ENCODE peak calls at places on chromosomes 7 and 10, in ten cellular contexts. U is fibroblast of the aortic adventitia, W is left ventricle myocardium inferior, M is astrocyte of the cerebellum, R is HCT116, F is AG04449, V is heart right ventricle, X is adrenal gland, Z is OCI-LY7, O is A549. B is an unnamed sample.

GRCh38 chr10:31694929-31695837 is 233.4 kb downstream of the ARHGAP12 start:
- DNase-seq in Z (no peak), X (no peak), U (no peak), R (no peak), M (no peak), F (no peak), V (no peak), O (no peak), W (no peak), B (no peak)

GRCh38 chr7:117673839-117674238 is 194.0 kb downstream of the CFTR start:
- DNase-seq in O (peak), V (no peak), F (no peak), R (peak), W (no peak), X (no peak), Z (peak), U (peak), M (peak), B (no peak)

GRCh38 chr10:74418285-74418872 is 267.4 kb downstream of the ADK start:
- DNase-seq in O (no peak), Z (no peak), R (no peak), F (no peak), U (no peak), V (no peak), W (no peak), M (no peak), X (peak), B (no peak)

GRCh38 chr10:95278061-95278988 is 12.5 kb downstream of the PDLIM1 start:
- DNase-seq in U (peak), Z (no peak), R (no peak), V (no peak), O (peak), W (no peak), X (no peak), M (peak), F (no peak), B (no peak)

GRCh38 chr10:101588879-101589278 is 758 bp downstream of the DPCD start:
- DNase-seq in W (no peak), M (no peak), X (peak), O (no peak), F (no peak), V (no peak), R (peak), U (peak), Z (no peak), B (no peak)

GRCh38 chr10:113706623-113707022 is 26.9 kb downstream of the CASP7 start:
- DNase-seq in V (no peak), X (no peak), F (no peak), Z (no peak), M (no peak), W (no peak), O (no peak), U (no peak), R (no peak), B (no peak)

GRCh38 chr7:47775238-47775637 is 173.0 kb downstream of the PKD1L1 start:
- DNase-seq in M (no peak), F (no peak), Z (no peak), W (no peak), V (no peak), X (no peak), R (no peak), U (no peak), O (no peak), B (no peak)

GRCh38 chr7:85068796-85069195 is 118.1 kb downstream of the SEMA3D start:
- DNase-seq in V (no peak), M (peak), F (peak), U (peak), Z (no peak), X (no peak), W (no peak), O (peak), R (no peak), B (no peak)

GRCh38 chr7:1123721-1124120 is 35.8 kb downstream of the GPER1 start:
- DNase-seq in M (peak), F (no peak), X (peak), R (no peak), U (peak), W (peak), O (peak), Z (no peak), V (peak), B (peak)

GRCh38 chr10:95976295-95977229 is 66.8 kb upstream of the CCNJ start:
- DNase-seq in Z (no peak), U (no peak), V (no peak), R (no peak), W (no peak), M (no peak), F (no peak), O (peak), X (no peak), B (no peak)

GRCh38 chr10:115020449-115020848 is 72.7 kb upstream of the ATRNL1 start:
- DNase-seq in W (no peak), F (no peak), V (no peak), R (no peak), Z (no peak), U (no peak), O (no peak), X (no peak), M (no peak), B (no peak)

GRCh38 chr7:130912086-130912909 is 178.3 kb upstream of the KLF14 start:
- DNase-seq in V (no peak), U (peak), F (no peak), R (no peak), Z (peak), W (no peak), X (no peak), O (peak), M (peak), B (no peak)

GRCh38 chr10:102776779-102777417 is 33.1 kb downstream of the WBP1L start:
- DNase-seq in U (peak), X (peak), R (no peak), O (peak), M (peak), V (peak), Z (no peak), F (peak), W (peak), B (peak)

GRCh38 chr10:95280637-95281036 is 10.2 kb downstream of the PDLIM1 start:
- DNase-seq in X (no peak), M (no peak), Z (no peak), V (no peak), O (no peak), W (no peak), U (no peak), F (no peak), R (no peak), B (no peak)

GRCh38 chr10:58695022-58695421 is 182.3 kb downstream of the BICC1 start:
- DNase-seq in R (no peak), Z (no peak), F (no peak), O (no peak), V (no peak), X (no peak), U (peak), M (no peak), W (no peak), B (no peak)

GRCh38 chr10:91601212-91601611 is 31.7 kb downstream of the PPP1R3C start:
- DNase-seq in U (no peak), Z (no peak), X (no peak), W (no peak), M (no peak), R (no peak), F (no peak), V (no peak), O (no peak), B (no peak)

GRCh38 chr10:84156768-84157167 is 16.8 kb upstream of the GPR15LG start:
- DNase-seq in F (no peak), R (no peak), V (no peak), Z (no peak), X (no peak), M (no peak), W (no peak), U (peak), O (no peak), B (no peak)

GRCh38 chr10:119541459-119542356 is 811 bp downstream of the RGS10 start:
- DNase-seq in X (no peak), R (no peak), Z (peak), V (peak), F (no peak), M (no peak), W (peak), U (peak), O (no peak), B (no peak)

GRCh38 chr10:37269554-37270256 is 144.3 kb downstream of the ANKRD30A start:
- DNase-seq in F (no peak), U (no peak), X (no peak), O (peak), V (no peak), W (no peak), Z (no peak), M (no peak), R (no peak), B (no peak)

GRCh38 chr10:129950651-129951050 is 13.4 kb downstream of the EBF3 start:
- DNase-seq in W (no peak), U (peak), R (no peak), Z (no peak), V (no peak), F (no peak), X (no peak), O (no peak), M (no peak), B (no peak)

GRCh38 chr7:96508371-96508770 is 186.5 kb upstream of the SLC25A13 start:
- DNase-seq in M (no peak), X (peak), R (no peak), V (no peak), U (peak), Z (no peak), W (no peak), F (no peak), O (no peak), B (no peak)

GRCh38 chr10:63537511-63537910 is 16.3 kb downstream of the REEP3 start:
- DNase-seq in X (no peak), F (no peak), M (no peak), O (no peak), V (no peak), U (no peak), W (no peak), R (no peak), Z (no peak), B (no peak)

GRCh38 chr10:4532467-4532866 is 293.5 kb upstream of the AKR1E2 start:
- DNase-seq in X (no peak), V (no peak), U (peak), Z (no peak), W (no peak), M (no peak), O (no peak), F (no peak), R (no peak), B (no peak)

GRCh38 chr7:74387606-74388005 is 66.1 kb upstream of the GTF2IRD1 start:
- DNase-seq in V (no peak), F (no peak), W (no peak), Z (no peak), R (no peak), X (no peak), M (no peak), O (no peak), U (no peak), B (no peak)

GRCh38 chr10:125692932-125693847 is 10.2 kb upstream of the TEX36 start:
- DNase-seq in U (peak), O (no peak), R (no peak), X (no peak), M (no peak), Z (no peak), F (no peak), W (no peak), V (no peak), B (no peak)

GRCh38 chr10:23927926-23928325 is 281.0 kb upstream of the KIAA1217 start:
- DNase-seq in M (no peak), Z (no peak), R (no peak), X (no peak), V (peak), W (no peak), U (no peak), F (no peak), O (no peak), B (no peak)

GRCh38 chr7:71518880-71519279 is 386.9 kb downstream of the GALNT17 start:
- DNase-seq in X (no peak), U (no peak), F (no peak), O (no peak), Z (no peak), R (no peak), M (no peak), V (no peak), W (no peak), B (no peak)

GRCh38 chr10:63798599-63799498 is 277.6 kb downstream of the REEP3 start:
- DNase-seq in Z (no peak), V (peak), X (peak), W (peak), U (peak), O (peak), M (peak), R (no peak), F (peak), B (no peak)

GRCh38 chr7:19024261-19024660 is 93.2 kb downstream of the TWIST1 start:
- DNase-seq in O (no peak), X (no peak), W (no peak), M (peak), U (peak), Z (no peak), F (peak), V (no peak), R (no peak), B (no peak)

GRCh38 chr10:4082851-4083250 is 297.8 kb upstream of the KLF6 start:
- DNase-seq in V (no peak), F (no peak), Z (no peak), W (no peak), U (peak), M (no peak), X (no peak), O (no peak), R (no peak), B (no peak)

GRCh38 chr7:18693401-18693800 is 197.9 kb downstream of the HDAC9 start:
- DNase-seq in F (peak), V (no peak), R (peak), O (peak), Z (no peak), M (peak), U (peak), W (no peak), X (peak), B (no peak)

GRCh38 chr7:93601363-93601762 is 26.8 kb upstream of the CALCR start:
- DNase-seq in M (no peak), V (no peak), F (no peak), X (no peak), O (peak), Z (no peak), R (no peak), W (no peak), U (no peak), B (no peak)

GRCh38 chr7:23184709-23185354 is 3.0 kb downstream of the NUP42 start:
- DNase-seq in W (no peak), R (peak), M (peak), Z (peak), V (no peak), F (no peak), U (peak), X (peak), O (peak), B (no peak)

GRCh38 chr7:107232568-107233090 is 63.8 kb downstream of the HBP1 start:
- DNase-seq in U (no peak), M (peak), O (no peak), Z (no peak), W (no peak), F (no peak), V (no peak), X (no peak), R (no peak), B (no peak)

GRCh38 chr10:33129987-33130386 is 172.0 kb upstream of the ITGB1 start:
- DNase-seq in U (peak), W (no peak), V (no peak), R (no peak), M (peak), O (peak), F (peak), Z (no peak), X (no peak), B (no peak)

GRCh38 chr10:75042292-75042974 is 69.0 kb upstream of the SAMD8 start:
- DNase-seq in W (no peak), R (no peak), F (no peak), X (no peak), M (peak), V (no peak), U (peak), Z (no peak), O (no peak), B (no peak)

GRCh38 chr10:93462881-93463280 is 19.3 kb downstream of the MYOF start:
- DNase-seq in Z (peak), U (peak), V (no peak), W (no peak), X (peak), O (peak), M (no peak), F (no peak), R (no peak), B (no peak)

GRCh38 chr10:6770846-6771245 is 190.8 kb upstream of the PRKCQ start:
- DNase-seq in F (no peak), R (no peak), U (no peak), W (no peak), O (no peak), Z (no peak), V (no peak), M (no peak), X (no peak), B (no peak)

GRCh38 chr10:72320676-72321247 is 34.0 kb downstream of the DNAJB12 start:
- DNase-seq in Z (peak), R (peak), F (peak), U (peak), O (peak), X (peak), W (peak), V (no peak), M (peak), B (peak)
- H3K4me3 ChIP-seq in Z (peak), R (peak), F (peak), U (peak), O (peak), X (no peak), W (peak), V (no peak), M (no peak), B (no peak)

GRCh38 chr10:109773288-109773687 is 150.0 kb downstream of the XPNPEP1 start:
- DNase-seq in Z (no peak), V (no peak), R (no peak), F (no peak), U (no peak), W (no peak), M (no peak), O (no peak), X (no peak), B (no peak)

GRCh38 chr10:109770000-109770399 is 153.3 kb downstream of the XPNPEP1 start:
- DNase-seq in X (no peak), W (no peak), O (no peak), R (no peak), M (no peak), V (no peak), Z (no peak), U (no peak), F (no peak), B (no peak)

GRCh38 chr10:109778993-109779392 is 144.3 kb downstream of the XPNPEP1 start:
- DNase-seq in O (no peak), U (no peak), R (no peak), V (no peak), Z (no peak), M (no peak), F (no peak), W (no peak), X (no peak), B (no peak)

GRCh38 chr10:109773818-109774440 is 149.4 kb downstream of the XPNPEP1 start:
- DNase-seq in W (no peak), O (peak), R (peak), F (no peak), X (no peak), Z (peak), M (peak), V (no peak), U (peak), B (no peak)
- TF ChIP-seq CTCF in W (peak), O (peak), R (peak), F (peak), X (peak), Z (peak), M (peak), V (no peak), U (peak), B (peak)

GRCh38 chr7:26295015-26295414 is 3.4 kb downstream of the SNX10 start:
- DNase-seq in W (no peak), O (no peak), X (no peak), F (no peak), M (no peak), V (no peak), R (no peak), Z (no peak), U (no peak), B (no peak)

GRCh38 chr7:26292768-26293560 is 1.3 kb downstream of the SNX10 start:
- DNase-seq in V (no peak), O (no peak), W (no peak), X (peak), F (no peak), R (no peak), M (no peak), U (no peak), Z (peak), B (peak)

GRCh38 chr7:26291251-26291650 is 411 bp upstream of the SNX10 start:
- DNase-seq in F (no peak), X (no peak), R (no peak), U (no peak), M (no peak), O (no peak), Z (no peak), V (no peak), W (no peak), B (no peak)

GRCh38 chr7:26293569-26294308 is 2.1 kb downstream of the SNX10 start:
- DNase-seq in X (no peak), M (no peak), R (no peak), F (no peak), Z (peak), W (no peak), U (no peak), O (no peak), V (no peak), B (no peak)

DNA sequence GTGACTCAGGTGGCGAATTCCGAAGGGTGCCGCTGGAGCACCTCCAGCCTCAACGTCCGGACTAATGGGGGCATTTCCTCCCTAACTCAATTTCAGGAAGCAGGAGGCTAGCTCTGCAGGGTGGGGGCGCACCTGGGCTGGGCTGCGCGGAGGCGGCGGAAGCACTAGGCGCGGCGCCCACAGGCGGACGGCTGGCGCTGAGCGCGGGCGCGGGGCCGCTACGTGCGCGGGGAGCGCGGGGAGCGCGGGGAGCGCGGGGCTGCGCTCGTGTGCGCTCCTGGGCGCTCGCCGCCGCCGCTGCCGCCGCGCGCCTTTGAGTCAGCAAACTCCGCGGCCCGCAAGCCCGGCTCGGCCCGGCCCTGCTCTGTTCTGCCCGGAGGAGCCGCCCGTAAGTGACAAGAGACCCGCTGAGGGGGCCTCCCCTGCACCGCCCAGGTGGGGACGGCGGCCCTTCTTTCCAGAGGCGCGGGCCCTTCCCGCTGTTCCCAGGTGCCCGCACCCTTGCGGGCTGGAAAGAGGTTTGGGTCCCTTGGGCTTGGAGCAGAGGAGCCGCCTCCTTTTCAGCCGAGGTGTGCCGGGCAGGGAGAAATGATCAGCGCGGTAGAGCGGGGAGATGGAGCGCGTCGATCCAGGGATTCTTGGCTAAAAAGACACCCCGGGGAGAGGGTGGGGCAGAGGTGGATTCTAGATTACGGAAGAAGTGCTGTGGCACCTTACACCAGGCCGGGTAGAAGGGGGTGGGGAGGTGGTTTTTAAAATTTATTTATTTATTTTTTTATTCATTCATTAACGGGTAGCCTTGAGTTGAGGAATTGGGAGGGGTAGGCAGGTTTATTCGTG is at the start of gene SNX10:
- DNase-seq in Z (peak), W (peak), X (peak), F (no peak), R (peak), O (peak), U (no peak), M (no peak), V (peak), B (peak)
- H3K4me3 ChIP-seq in Z (peak), W (peak), X (peak), F (peak), R (peak), O (peak), U (peak), M (peak), V (peak), B (peak)

GRCh38 chr7:75971961-75972763 is 22.2 kb downstream of the TMEM120A start:
- DNase-seq in F (no peak), R (no peak), V (peak), M (no peak), Z (no peak), O (peak), W (peak), U (peak), X (peak), B (no peak)

GRCh38 chr7:75968561-75969001 is 25.8 kb downstream of the TMEM120A start:
- DNase-seq in F (no peak), X (peak), V (peak), W (no peak), U (no peak), O (no peak), R (no peak), M (no peak), Z (no peak), B (no peak)

GRCh38 chr7:75969182-75969581 is 25.2 kb downstream of the TMEM120A start:
- DNase-seq in O (no peak), V (peak), X (peak), M (no peak), Z (no peak), U (no peak), W (no peak), R (no peak), F (no peak), B (no peak)

GRCh38 chr7:75969704-75970498 is 24.5 kb downstream of the TMEM120A start:
- DNase-seq in F (no peak), X (peak), V (peak), W (no peak), U (no peak), O (no peak), R (no peak), M (no peak), Z (no peak), B (no peak)

GRCh38 chr7:75971309-75971960 is 23.0 kb downstream of the TMEM120A start:
- DNase-seq in M (no peak), O (no peak), R (no peak), X (no peak), Z (no peak), W (no peak), F (no peak), U (no peak), V (no peak), B (no peak)
- TF ChIP-seq CTCF in M (no peak), O (no peak), R (no peak), X (no peak), Z (no peak), W (no peak), F (no peak), U (no peak), V (no peak), B (no peak)